ENCODE peak calls at places on chromosomes 4 and X, in six cellular contexts. One of them, this sample, is unnamed.

GRCh38 chr4:44256414-44256813 is 192.2 kb downstream of the KCTD8 start:
- DNase-seq in Peyer's patch: no peak
- DNase-seq in spleen: no peak
- DNase-seq in upper lobe of left lung: no peak
- DNase-seq in tibial artery: no peak
- DNase-seq in testis: no peak
- DNase-seq in this sample: no peak

GRCh38 chr4:7155611-7156071 is 36.7 kb upstream of the SORCS2 start:
- DNase-seq in Peyer's patch: no peak
- DNase-seq in spleen: peak; percentile 56
- DNase-seq in upper lobe of left lung: peak; percentile 14
- DNase-seq in tibial artery: no peak
- DNase-seq in testis: peak; percentile 48
- DNase-seq in this sample: peak; percentile 53

GRCh38 chrX:18855919-18856644 is 127.8 kb downstream of the PHKA2 start:
- DNase-seq in Peyer's patch: no peak
- DNase-seq in spleen: no peak
- DNase-seq in upper lobe of left lung: no peak
- DNase-seq in tibial artery: no peak
- DNase-seq in testis: no peak
- DNase-seq in this sample: no peak

GRCh38 chrX:5730561-5730960 is 498.1 kb downstream of the NLGN4X start:
- DNase-seq in Peyer's patch: no peak
- DNase-seq in spleen: no peak
- DNase-seq in upper lobe of left lung: no peak
- DNase-seq in tibial artery: no peak
- DNase-seq in testis: no peak
- DNase-seq in this sample: no peak

GRCh38 chrX:17697191-17697590 is 40.1 kb upstream of the SCML1 start:
- DNase-seq in Peyer's patch: no peak
- DNase-seq in spleen: no peak
- DNase-seq in upper lobe of left lung: no peak
- DNase-seq in tibial artery: no peak
- DNase-seq in testis: no peak
- DNase-seq in this sample: no peak

GRCh38 chrX:123738378-123738955 is 5.6 kb upstream of the THOC2 start:
- DNase-seq in Peyer's patch: no peak
- DNase-seq in spleen: no peak
- DNase-seq in upper lobe of left lung: no peak
- DNase-seq in tibial artery: no peak
- DNase-seq in testis: no peak
- DNase-seq in this sample: no peak

GRCh38 chr4:108398326-108398725 is 222.1 kb upstream of the RPL34 start:
- DNase-seq in Peyer's patch: no peak
- DNase-seq in spleen: no peak
- DNase-seq in upper lobe of left lung: no peak
- DNase-seq in tibial artery: no peak
- DNase-seq in testis: no peak
- DNase-seq in this sample: no peak

GRCh38 chrX:102995316-102995715 is 58.2 kb downstream of the RAB40AL start:
- DNase-seq in Peyer's patch: no peak
- DNase-seq in spleen: no peak
- DNase-seq in upper lobe of left lung: no peak
- DNase-seq in tibial artery: no peak
- DNase-seq in testis: no peak
- DNase-seq in this sample: no peak

DNA sequence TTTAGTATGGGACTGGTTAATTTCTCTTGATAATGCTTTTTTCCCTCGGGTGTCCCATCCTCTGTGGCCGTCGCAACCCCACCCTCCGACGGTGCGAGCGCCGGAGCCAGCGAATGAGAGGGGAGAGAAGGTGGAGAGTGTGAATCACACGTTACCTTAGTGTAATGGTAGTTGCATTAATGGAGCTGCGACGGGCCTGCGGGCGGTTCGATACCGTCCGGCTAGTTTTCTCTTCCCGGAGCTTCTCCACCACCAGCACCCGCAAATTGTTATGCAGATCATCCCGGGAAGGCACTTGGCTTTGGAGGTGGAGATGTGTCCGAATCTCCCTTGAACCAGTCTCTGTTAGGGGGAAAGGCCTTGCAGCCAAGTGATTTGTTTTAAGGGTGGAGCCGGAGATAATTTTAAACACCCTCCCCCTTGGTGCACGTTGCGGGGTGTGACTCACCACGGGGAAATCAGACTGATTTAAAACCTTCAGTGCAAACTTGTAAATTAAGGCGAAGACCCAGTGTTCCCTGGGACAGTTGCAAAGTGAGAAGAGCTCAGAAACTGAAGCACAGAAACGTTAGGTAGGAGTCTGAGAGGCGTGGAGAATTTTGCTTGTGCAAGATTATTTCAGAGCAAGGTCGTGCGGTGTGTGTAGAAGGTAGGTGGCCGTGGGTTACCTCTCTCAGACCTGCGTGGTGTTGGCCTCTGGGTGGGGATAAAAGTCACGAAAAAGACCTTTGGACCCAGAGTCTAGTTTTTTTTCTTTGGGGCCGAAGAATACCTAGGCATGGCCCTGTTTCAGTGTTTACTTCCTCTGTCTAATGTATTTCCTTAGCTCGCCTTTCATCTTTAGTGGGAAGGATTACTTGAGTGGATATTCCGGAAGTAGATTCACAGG is 1.3 kb downstream of the AFF1 start:
- DNase-seq in Peyer's patch: peak; percentile 75
- DNase-seq in spleen: peak; percentile 92
- DNase-seq in upper lobe of left lung: peak; percentile 81
- DNase-seq in tibial artery: peak; percentile 73
- DNase-seq in testis: peak; percentile 52
- DNase-seq in this sample: peak; percentile 82
- TF ChIP-seq CTCF in Peyer's patch: no peak
- TF ChIP-seq CTCF in spleen: no peak
- TF ChIP-seq CTCF in upper lobe of left lung: no peak
- TF ChIP-seq CTCF in tibial artery: no peak
- TF ChIP-seq CTCF in testis: no peak
- TF ChIP-seq CTCF in this sample: no peak

GRCh38 chr4:101421393-101421792 is 74.1 kb upstream of the PPP3CA start:
- DNase-seq in Peyer's patch: no peak
- DNase-seq in spleen: no peak
- DNase-seq in upper lobe of left lung: no peak
- DNase-seq in tibial artery: no peak
- DNase-seq in testis: no peak
- DNase-seq in this sample: no peak
- H3K4me1 ChIP-seq in Peyer's patch: no peaks in the 10 kb centered on the region
- H3K4me1 ChIP-seq in spleen: peaks cover 24% of the 10 kb centered on the region
- H3K4me1 ChIP-seq in upper lobe of left lung: peaks cover 7% of the 10 kb centered on the region
- H3K4me1 ChIP-seq in tibial artery: no peaks in the 10 kb centered on the region
- H3K4me1 ChIP-seq in testis: no peaks in the 10 kb centered on the region
- H3K4me1 ChIP-seq in this sample: no peaks in the 10 kb centered on the region

GRCh38 chr4:11426716-11427115 is 2.0 kb downstream of the HS3ST1 start:
- DNase-seq in Peyer's patch: no peak
- DNase-seq in spleen: no peak
- DNase-seq in upper lobe of left lung: no peak
- DNase-seq in tibial artery: no peak
- DNase-seq in testis: no peak
- DNase-seq in this sample: no peak

GRCh38 chr4:11428161-11428700 is 463 bp downstream of the HS3ST1 start:
- DNase-seq in Peyer's patch: peak; percentile 28
- DNase-seq in spleen: peak; percentile 79
- DNase-seq in upper lobe of left lung: peak; percentile 25
- DNase-seq in tibial artery: no peak
- DNase-seq in testis: no peak
- DNase-seq in this sample: no peak

GRCh38 chr4:11426003-11426402 is 2.7 kb downstream of the HS3ST1 start:
- DNase-seq in Peyer's patch: no peak
- DNase-seq in spleen: no peak
- DNase-seq in upper lobe of left lung: no peak
- DNase-seq in tibial artery: no peak
- DNase-seq in testis: no peak
- DNase-seq in this sample: no peak

GRCh38 chr4:11428701-11429571 is at the start of gene HS3ST1:
- DNase-seq in Peyer's patch: peak; percentile 66
- DNase-seq in spleen: peak; percentile 95
- DNase-seq in upper lobe of left lung: peak; percentile 73
- DNase-seq in tibial artery: peak; percentile 82
- DNase-seq in testis: peak; percentile 81
- DNase-seq in this sample: peak; percentile 88

DNA sequence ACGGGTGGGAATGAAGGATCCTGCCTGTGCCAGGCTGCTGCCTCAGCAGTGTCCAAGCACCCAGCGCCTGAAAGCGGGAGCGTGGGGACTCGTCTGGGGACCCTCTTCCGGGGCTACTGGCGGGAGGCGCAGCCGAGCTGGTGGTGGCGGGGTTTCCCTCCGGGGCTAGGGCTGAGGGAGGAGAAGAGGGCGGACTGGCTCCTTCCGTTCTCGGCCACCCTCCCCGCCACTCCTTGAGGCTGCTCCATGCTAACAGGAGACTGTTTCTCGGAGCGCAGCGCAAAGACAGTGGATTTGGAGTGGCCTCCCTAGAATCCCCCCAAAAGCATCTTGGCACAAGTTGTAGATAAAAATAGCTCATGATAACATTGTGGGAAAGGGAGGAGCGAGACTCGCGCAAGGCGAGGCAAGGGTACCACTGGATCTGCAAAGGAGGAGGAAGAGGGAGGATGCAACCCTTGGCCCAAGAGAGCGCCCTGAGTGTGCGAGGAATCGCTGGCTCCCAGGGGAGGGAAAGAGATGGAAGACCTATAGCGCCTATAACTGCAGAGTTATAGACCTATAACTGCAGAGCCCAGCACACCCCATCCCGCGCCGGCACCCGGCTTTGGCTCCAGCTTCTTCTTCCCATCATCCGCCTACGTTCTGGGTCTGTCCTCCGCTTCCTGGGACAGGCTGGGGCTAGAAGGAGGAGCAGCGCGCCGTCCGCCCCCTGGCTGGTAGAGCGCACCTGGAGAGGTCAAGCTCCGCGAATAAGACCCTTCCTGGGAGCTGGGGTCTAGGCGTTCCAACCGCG is 1.3 kb downstream of the HS3ST1 start:
- DNase-seq in Peyer's patch: no peak
- DNase-seq in spleen: peak; percentile 79
- DNase-seq in upper lobe of left lung: no peak
- DNase-seq in tibial artery: no peak
- DNase-seq in testis: no peak
- DNase-seq in this sample: no peak
- H3K4me3 ChIP-seq in Peyer's patch: peak overlapping the region; percentile 76
- H3K4me3 ChIP-seq in spleen: peak overlapping the region; percentile 54
- H3K4me3 ChIP-seq in upper lobe of left lung: peak overlapping the region; percentile 50
- H3K4me3 ChIP-seq in tibial artery: peak overlapping the region; percentile 53
- H3K4me3 ChIP-seq in testis: peak overlapping the region; percentile 66
- H3K4me3 ChIP-seq in this sample: peak overlapping the region; percentile 63

DNA sequence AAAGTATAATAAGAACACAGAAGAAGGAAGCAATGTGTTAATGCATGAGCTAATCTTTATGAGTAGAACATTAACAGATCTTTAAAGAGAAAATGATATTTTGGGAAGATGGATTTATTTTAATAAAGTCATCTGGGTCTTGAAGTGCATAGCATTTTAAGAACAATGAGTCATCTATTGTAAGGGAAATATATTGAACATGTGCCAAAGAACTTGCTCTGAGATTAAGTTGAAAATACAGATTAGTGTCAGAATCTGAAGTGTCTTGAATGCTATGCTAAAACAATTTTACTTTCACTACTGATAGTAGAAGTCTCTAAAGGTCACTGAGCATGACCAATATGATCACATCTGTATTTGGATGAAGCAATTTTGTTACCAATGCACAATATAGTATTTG is 776.7 kb upstream of the GRID2 start:
- DNase-seq in Peyer's patch: no peak
- DNase-seq in spleen: no peak
- DNase-seq in upper lobe of left lung: no peak
- DNase-seq in tibial artery: no peak
- DNase-seq in testis: no peak
- DNase-seq in this sample: no peak
- TF ChIP-seq CTCF in Peyer's patch: no peak
- TF ChIP-seq CTCF in spleen: no peak
- TF ChIP-seq CTCF in upper lobe of left lung: no peak
- TF ChIP-seq CTCF in tibial artery: no peak
- TF ChIP-seq CTCF in testis: no peak
- TF ChIP-seq CTCF in this sample: no peak

GRCh38 chr4:118340109-118340508 is 12.7 kb downstream of the PRSS12 start:
- DNase-seq in Peyer's patch: no peak
- DNase-seq in spleen: no peak
- DNase-seq in upper lobe of left lung: no peak
- DNase-seq in tibial artery: no peak
- DNase-seq in testis: no peak
- DNase-seq in this sample: no peak
- H3K4me1 ChIP-seq in Peyer's patch: no peaks in the 10 kb centered on the region
- H3K4me1 ChIP-seq in spleen: no peaks in the 10 kb centered on the region
- H3K4me1 ChIP-seq in upper lobe of left lung: no peaks in the 10 kb centered on the region
- H3K4me1 ChIP-seq in tibial artery: no peaks in the 10 kb centered on the region
- H3K4me1 ChIP-seq in testis: no peaks in the 10 kb centered on the region
- H3K4me1 ChIP-seq in this sample: no peaks in the 10 kb centered on the region

DNA sequence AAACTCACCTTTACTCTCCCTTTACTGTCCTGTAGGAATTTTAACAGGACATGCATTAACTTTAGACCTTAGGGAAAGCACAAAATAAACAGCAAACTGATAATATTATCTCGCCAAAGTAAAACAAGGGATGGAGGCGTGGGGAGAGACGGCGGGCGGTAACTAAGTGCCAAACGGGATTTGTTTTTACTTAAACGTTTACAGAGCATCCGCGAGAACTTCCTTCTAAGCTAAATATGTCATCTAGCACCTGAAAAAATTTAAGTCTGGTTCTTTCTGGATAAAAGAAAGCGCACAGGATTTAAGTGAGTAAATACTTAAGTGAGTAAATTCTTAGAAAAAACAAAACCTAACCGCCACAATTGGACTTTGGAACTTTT is 108.5 kb downstream of the SPRY1 start:
- DNase-seq in Peyer's patch: no peak
- DNase-seq in spleen: no peak
- DNase-seq in upper lobe of left lung: no peak
- DNase-seq in tibial artery: no peak
- DNase-seq in testis: peak; percentile 39
- DNase-seq in this sample: no peak
- H3K4me3 ChIP-seq in Peyer's patch: peak overlapping the region; percentile 52
- H3K4me3 ChIP-seq in spleen: peak overlapping the region; percentile 48
- H3K4me3 ChIP-seq in upper lobe of left lung: peak overlapping the region; percentile 39
- H3K4me3 ChIP-seq in tibial artery: peak overlapping the region; percentile 58
- H3K4me3 ChIP-seq in testis: peak overlapping the region; percentile 63
- H3K4me3 ChIP-seq in this sample: peak overlapping the region; percentile 63

DNA sequence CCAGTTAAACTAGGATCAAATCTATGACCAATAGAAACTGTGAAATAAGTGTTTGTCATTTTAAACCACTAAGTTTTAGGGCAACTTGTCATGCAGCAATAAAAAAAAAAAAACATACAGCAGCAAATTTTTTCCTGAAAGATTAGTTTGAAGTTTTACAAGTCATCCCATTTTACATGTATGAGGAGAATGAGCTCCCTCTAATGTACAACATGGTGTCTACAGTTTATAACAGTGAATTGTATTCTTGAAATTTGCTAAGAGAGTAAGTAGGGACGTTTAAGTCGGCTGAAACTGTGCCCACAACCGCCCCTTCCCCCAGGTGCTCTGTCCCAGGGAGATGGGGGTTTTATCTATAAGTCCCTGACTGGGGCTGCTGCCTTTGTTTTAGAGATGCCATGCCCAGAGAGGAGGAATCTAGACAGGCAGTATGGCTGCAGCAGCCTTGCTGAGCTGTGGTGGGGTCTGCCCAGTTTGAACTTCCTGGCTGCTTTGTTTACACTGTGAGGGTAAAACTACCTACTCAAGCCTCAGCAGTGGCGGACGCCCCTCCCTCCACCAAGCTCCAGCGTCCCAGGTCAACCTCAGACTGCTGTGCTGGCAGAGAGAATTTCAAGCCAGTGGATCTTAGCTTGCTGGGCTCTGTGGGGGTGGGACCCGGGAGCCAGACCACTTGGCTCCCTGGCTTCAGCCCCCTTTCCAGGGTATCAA is 499.3 kb upstream of the CT83 start:
- DNase-seq in Peyer's patch: no peak
- DNase-seq in spleen: no peak
- DNase-seq in upper lobe of left lung: no peak
- DNase-seq in tibial artery: no peak
- DNase-seq in testis: no peak
- DNase-seq in this sample: no peak
- TF ChIP-seq CTCF in Peyer's patch: no peak
- TF ChIP-seq CTCF in spleen: no peak
- TF ChIP-seq CTCF in upper lobe of left lung: no peak
- TF ChIP-seq CTCF in tibial artery: no peak
- TF ChIP-seq CTCF in testis: no peak
- TF ChIP-seq CTCF in this sample: peak; percentile 11

This sample was measured in upper lobe of right lung.